ENCODE peak calls at places on chromosomes 13 and 19, in seven cellular contexts. E is T-helper 17 cell; L is fibroblast of mammary gland; U is ecto neural progenitor cell; X is omental fat pad; R is AG09309; V is CD8-positive, alpha-beta memory T cell. C is an unnamed sample.

GRCh38 chr13:50365300-50365682 is 350.0 kb downstream of the KCNRG start:
- DNase-seq in V (no peak), L (no peak), R (no peak), E (no peak), X (no peak), U (no peak), C (no peak)

GRCh38 chr13:105116966-105117365 is 1418.5 kb downstream of the EFNB2 start:
- DNase-seq in E (no peak), X (no peak), L (no peak), V (no peak), R (no peak), U (no peak), C (no peak)

GRCh38 chr13:106151056-106151699 is 384.3 kb downstream of the EFNB2 start:
- DNase-seq in X (no peak), R (peak), U (no peak), L (peak), E (no peak), V (no peak), C (peak)

GRCh38 chr19:15091918-15092753 is 10.1 kb downstream of the OR1I1 start:
- DNase-seq in L (peak), X (no peak), U (no peak), E (peak), V (peak), R (no peak), C (peak)

GRCh38 chr19:55544014-55544413 is 1.3 kb downstream of the SBK3 start:
- DNase-seq in U (no peak), E (no peak), V (no peak), X (no peak), L (no peak), R (no peak), C (no peak)

GRCh38 chr19:44726465-44726864 is 22.0 kb upstream of the BCL3 start:
- DNase-seq in L (no peak), U (no peak), X (no peak), E (no peak), R (no peak), V (no peak), C (no peak)

GRCh38 chr13:28505543-28506135 is 10.7 kb upstream of the FLT1 start:
- DNase-seq in V (no peak), X (no peak), U (no peak), E (no peak), L (no peak), R (no peak), C (no peak)

GRCh38 chr19:18939163-18939562 is 1.9 kb downstream of the HOMER3 start:
- DNase-seq in E (no peak), L (no peak), V (no peak), R (no peak), U (no peak), X (no peak), C (no peak)

C was measured in astrocyte.